ENCODE peak calls at places on chromosome 4, in seven cellular contexts. J, Z, X, U, T, S and G are unnamed samples.

GRCh38 chr4:185834088-185834487 is 22.1 kb upstream of the SORBS2 start:
- DNase-seq in J (no peak), Z (no peak), X (no peak), U (no peak), T (no peak), S (no peak), G (no peak)

GRCh38 chr4:105462042-105462421 is 11.8 kb downstream of the PPA2 start:
- DNase-seq in J (no peak), Z (no peak), X (no peak), U (no peak), T (no peak), S (no peak), G (no peak)

GRCh38 chr4:76811604-76812412 is 86.1 kb downstream of the SOWAHB start:
- DNase-seq in J (no peak), Z (no peak), X (no peak), U (peak; percentile 55), T (peak; percentile 82), S (no peak), G (no peak)

GRCh38 chr4:114597410-114598115 is 1.0 kb upstream of the UGT8 start:
- DNase-seq in J (no peak), Z (no peak), X (peak; percentile 47), U (no peak), T (no peak), S (no peak), G (no peak)

GRCh38 chr4:13703096-13703495 is 75.6 kb upstream of the BOD1L1 start:
- DNase-seq in J (no peak), Z (no peak), X (no peak), U (no peak), T (no peak), S (no peak), G (peak; percentile 27)

GRCh38 chr4:28093071-28093470 is 1232.4 kb downstream of the STIM2 start:
- DNase-seq in J (no peak), Z (no peak), X (no peak), U (no peak), T (no peak), S (no peak), G (no peak)

GRCh38 chr4:10336471-10336870 is 120.8 kb downstream of the ZNF518B start:
- DNase-seq in J (no peak), Z (no peak), X (no peak), U (no peak), T (no peak), S (no peak), G (no peak)

GRCh38 chr4:7192252-7193039 is at the start of gene SORCS2:
- DNase-seq in J (no peak), Z (peak; percentile 49), X (peak; percentile 67), U (peak; percentile 88), T (peak; percentile 69), S (peak; percentile 65), G (peak; percentile 81)

GRCh38 chr4:173793937-173794510 is 264.0 kb upstream of the HAND2 start:
- DNase-seq in J (no peak), Z (no peak), X (no peak), U (no peak), T (no peak), S (no peak), G (no peak)

GRCh38 chr4:185878633-185879032 is 66.6 kb upstream of the SORBS2 start:
- DNase-seq in J (no peak), Z (no peak), X (no peak), U (no peak), T (no peak), S (no peak), G (no peak)

GRCh38 chr4:7021930-7022658 is 21.1 kb upstream of the TADA2B start:
- DNase-seq in J (no peak), Z (no peak), X (no peak), U (no peak), T (peak; percentile 58), S (no peak), G (no peak)

GRCh38 chr4:139214039-139214534 is 37.1 kb upstream of the ELF2 start:
- DNase-seq in J (no peak), Z (peak; percentile 30), X (peak; percentile 31), U (no peak), T (no peak), S (no peak), G (peak; percentile 50)

GRCh38 chr4:182113774-182114173 is 129.4 kb upstream of the TENM3 start:
- DNase-seq in J (no peak), Z (no peak), X (no peak), U (no peak), T (peak; percentile 11), S (no peak), G (no peak)

GRCh38 chr4:85611661-85612060 is 136.7 kb downstream of the ARHGAP24 start:
- DNase-seq in J (no peak), Z (no peak), X (no peak), U (no peak), T (no peak), S (no peak), G (no peak)

GRCh38 chr4:15451866-15452765 is 17.6 kb upstream of the CC2D2A start:
- DNase-seq in J (no peak), Z (peak; percentile 50), X (no peak), U (no peak), T (peak; percentile 92), S (no peak), G (no peak)

GRCh38 chr4:75880278-75880677 is 22.0 kb downstream of the PPEF2 start:
- DNase-seq in J (no peak), Z (no peak), X (no peak), U (no peak), T (no peak), S (no peak), G (no peak)

GRCh38 chr4:185685804-185686203 is 126.2 kb downstream of the SORBS2 start:
- DNase-seq in J (no peak), Z (no peak), X (no peak), U (no peak), T (no peak), S (no peak), G (no peak)

GRCh38 chr4:151117371-151117962 is 18.0 kb downstream of the RPS3A start:
- DNase-seq in J (peak; percentile 13), Z (peak; percentile 89), X (peak; percentile 59), U (peak; percentile 62), T (peak; percentile 80), S (no peak), G (peak; percentile 69)
- TF ChIP-seq CTCF in J (peak; percentile 63), Z (peak; percentile 80), X (peak; percentile 51), U (peak; percentile 62), T (peak; percentile 69), S (peak; percentile 71), G (peak; percentile 76)

GRCh38 chr4:26877946-26878345 is 17.3 kb downstream of the STIM2 start:
- DNase-seq in J (no peak), Z (no peak), X (no peak), U (no peak), T (no peak), S (no peak), G (no peak)
- H3K9me3 ChIP-seq in J (no peaks in the 10 kb centered on the region), Z (no peaks in the 10 kb centered on the region), X (no peaks in the 10 kb centered on the region), U (no peaks in the 10 kb centered on the region), T (no peaks in the 10 kb centered on the region), S (no peaks in the 10 kb centered on the region), G (no peaks in the 10 kb centered on the region)

GRCh38 chr4:112813790-112814189 is 176.8 kb downstream of the LARP7 start:
- DNase-seq in J (no peak), Z (no peak), X (no peak), U (no peak), T (peak; percentile 31), S (no peak), G (no peak)

GRCh38 chr4:112823141-112823540 is 186.2 kb downstream of the LARP7 start:
- DNase-seq in J (no peak), Z (no peak), X (no peak), U (no peak), T (no peak), S (no peak), G (no peak)

GRCh38 chr4:112819729-112820128 is 182.8 kb downstream of the LARP7 start:
- DNase-seq in J (no peak), Z (no peak), X (no peak), U (no peak), T (no peak), S (no peak), G (no peak)

GRCh38 chr4:112823631-112824030 is 186.7 kb downstream of the LARP7 start:
- DNase-seq in J (no peak), Z (no peak), X (no peak), U (no peak), T (no peak), S (no peak), G (no peak)

DNA sequence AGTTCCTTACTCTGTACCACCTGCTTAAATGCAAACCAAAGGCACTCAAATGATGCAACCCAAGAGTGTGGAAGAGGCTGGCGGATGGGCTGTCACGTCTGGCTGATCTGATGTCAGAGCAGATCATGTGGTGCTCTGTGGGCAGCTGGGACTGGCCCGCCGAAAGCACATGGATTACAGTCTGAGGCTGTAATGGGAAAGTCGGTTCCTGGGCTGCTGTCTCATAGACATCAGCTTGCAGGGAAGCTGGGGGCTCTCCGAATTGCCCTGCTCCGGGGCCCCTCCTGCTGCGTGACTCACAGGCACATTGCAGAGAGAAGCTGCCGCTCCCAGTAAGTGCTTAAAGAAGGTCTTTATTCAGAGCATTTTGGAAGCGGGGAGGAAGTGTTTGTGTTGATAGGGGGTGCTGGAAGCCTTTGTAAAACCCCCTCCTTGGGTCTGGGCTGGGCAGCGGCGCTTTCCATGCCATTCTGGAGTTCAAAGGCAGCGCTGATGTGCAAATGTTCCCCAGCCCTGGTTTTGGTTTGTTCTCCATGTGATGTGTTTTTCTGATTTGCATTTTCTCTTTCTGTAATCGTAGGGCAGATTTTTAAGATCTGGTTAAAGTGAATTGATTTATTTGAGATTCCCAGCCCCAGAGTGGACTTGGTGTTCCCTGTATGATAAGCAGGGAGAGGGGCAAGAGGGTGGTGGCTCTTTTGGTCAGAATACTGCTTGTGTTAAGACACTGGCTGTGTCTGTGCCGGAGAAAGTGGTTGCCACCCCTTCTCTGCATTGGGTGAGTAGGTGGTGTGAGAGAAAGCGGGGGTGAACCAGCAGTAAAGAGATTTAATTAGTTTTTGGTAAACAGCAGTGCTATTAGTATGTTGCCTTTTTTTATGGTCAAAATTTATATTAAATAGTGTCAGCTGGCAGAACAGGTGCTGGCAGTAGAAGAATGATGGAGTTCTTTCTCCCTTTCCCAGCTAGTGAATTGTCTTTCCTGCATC is 181.3 kb downstream of the LARP7 start:
- DNase-seq in J (peak; percentile 42), Z (peak; percentile 77), X (peak; percentile 25), U (peak; percentile 59), T (peak; percentile 86), S (peak; percentile 54), G (peak; percentile 90)
- TF ChIP-seq CTCF in J (no peak), Z (no peak), X (no peak), U (no peak), T (no peak), S (no peak), G (no peak)

DNA sequence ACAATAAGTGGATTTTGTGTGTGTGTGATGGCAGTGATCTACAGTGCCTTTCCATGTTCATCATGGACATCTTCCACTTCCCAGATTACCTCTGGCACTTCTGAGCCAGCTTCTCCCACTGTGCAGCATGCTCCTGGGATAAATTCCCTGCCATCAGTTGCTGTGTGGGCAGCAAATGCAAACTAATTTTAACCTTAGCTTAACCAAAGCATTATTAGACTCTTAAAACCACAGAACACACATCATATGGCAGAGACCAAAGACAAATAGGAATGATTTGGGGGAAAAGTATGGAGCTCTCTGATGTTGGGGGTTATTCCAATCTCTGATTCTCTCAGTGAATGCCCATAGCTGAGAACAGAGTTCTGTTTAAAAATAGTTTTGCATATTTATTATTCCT is 567.5 kb downstream of the IQCM start:
- DNase-seq in J (no peak), Z (no peak), X (no peak), U (no peak), T (no peak), S (no peak), G (no peak)
- H3K9me3 ChIP-seq in J (no peaks in the 10 kb centered on the region), Z (no peaks in the 10 kb centered on the region), X (no peaks in the 10 kb centered on the region), U (no peaks in the 10 kb centered on the region), T (no peaks in the 10 kb centered on the region), S (no peaks in the 10 kb centered on the region), G (no peaks in the 10 kb centered on the region)

GRCh38 chr4:127124919-127125318 is 507.8 kb upstream of the INTU start:
- DNase-seq in J (no peak), Z (no peak), X (no peak), U (no peak), T (peak; percentile 22), S (no peak), G (no peak)
- TF ChIP-seq CTCF in J (no peak), Z (no peak), X (no peak), U (no peak), T (no peak), S (no peak), G (peak; percentile 12)